ENCODE peak calls at places on chromosome 1, in five cellular contexts. O, C, I, L and E are unnamed samples. For H3K4me1 and H3K36me3, the result is how much of the 10 kb centered on the place peaks cover.

GRCh38 chr1:51843948-51844347 is 34.6 kb downstream of the NRDC start:
- DNase-seq in O (no peak), C (no peak), I (no peak), L (no peak), E (no peak)

GRCh38 chr1:178607718-178608408 is 95.0 kb downstream of the TEX35 start:
- DNase-seq in O (no peak), C (no peak), I (no peak), L (no peak), E (no peak)

GRCh38 chr1:31054349-31054748 is 11.2 kb downstream of the PUM1 start:
- DNase-seq in O (no peak), C (no peak), I (no peak), L (no peak), E (peak)

GRCh38 chr1:180927348-180927747 is 14.7 kb downstream of the KIAA1614 start:
- DNase-seq in O (no peak), C (no peak), I (no peak), L (no peak), E (no peak)

GRCh38 chr1:57272150-57272549 is 151.7 kb downstream of the DAB1 start:
- DNase-seq in O (no peak), C (no peak), I (no peak), L (no peak), E (no peak)

GRCh38 chr1:71093938-71094337 is 13.1 kb upstream of the ZRANB2 start:
- DNase-seq in O (no peak), C (no peak), I (no peak), L (no peak), E (no peak)

GRCh38 chr1:156608981-156609380 is 7.7 kb upstream of the GPATCH4 start:
- DNase-seq in O (peak), C (no peak), I (peak), L (no peak), E (peak)

GRCh38 chr1:5010236-5010635 is 355.8 kb downstream of the AJAP1 start:
- DNase-seq in O (no peak), C (no peak), I (no peak), L (no peak), E (no peak)

GRCh38 chr1:204150702-204151561 is 912 bp downstream of the ETNK2 start:
- DNase-seq in O (peak), C (no peak), I (no peak), L (no peak), E (no peak)

GRCh38 chr1:87933171-87933570 is 604.5 kb downstream of the LMO4 start:
- DNase-seq in O (no peak), C (no peak), I (no peak), L (no peak), E (no peak)

GRCh38 chr1:182764029-182764768 is 25.4 kb upstream of the NPL start:
- DNase-seq in O (no peak), C (no peak), I (no peak), L (no peak), E (no peak)

GRCh38 chr1:241507189-241507820 is 12.2 kb downstream of the FH start:
- DNase-seq in O (no peak), C (no peak), I (no peak), L (no peak), E (no peak)

GRCh38 chr1:161388639-161389038 is 21.0 kb upstream of the CFAP126 start:
- DNase-seq in O (no peak), C (no peak), I (no peak), L (no peak), E (no peak)

GRCh38 chr1:29513357-29513756 is 277.0 kb downstream of the PTPRU start:
- DNase-seq in O (no peak), C (peak), I (no peak), L (no peak), E (peak)

GRCh38 chr1:203327684-203328457 is 22.6 kb downstream of the BTG2 start:
- DNase-seq in O (peak), C (no peak), I (peak), L (peak), E (peak)

GRCh38 chr1:11714831-11715574 is 20.9 kb upstream of the AGTRAP start:
- DNase-seq in O (no peak), C (no peak), I (no peak), L (no peak), E (no peak)

GRCh38 chr1:11721301-11721700 is 14.6 kb upstream of the AGTRAP start:
- DNase-seq in O (no peak), C (no peak), I (no peak), L (no peak), E (no peak)

GRCh38 chr1:11719313-11720032 is 16.5 kb upstream of the AGTRAP start:
- DNase-seq in O (peak), C (peak), I (peak), L (peak), E (peak)

GRCh38 chr1:11720523-11720922 is 15.4 kb upstream of the AGTRAP start:
- DNase-seq in O (no peak), C (no peak), I (no peak), L (no peak), E (no peak)

DNA sequence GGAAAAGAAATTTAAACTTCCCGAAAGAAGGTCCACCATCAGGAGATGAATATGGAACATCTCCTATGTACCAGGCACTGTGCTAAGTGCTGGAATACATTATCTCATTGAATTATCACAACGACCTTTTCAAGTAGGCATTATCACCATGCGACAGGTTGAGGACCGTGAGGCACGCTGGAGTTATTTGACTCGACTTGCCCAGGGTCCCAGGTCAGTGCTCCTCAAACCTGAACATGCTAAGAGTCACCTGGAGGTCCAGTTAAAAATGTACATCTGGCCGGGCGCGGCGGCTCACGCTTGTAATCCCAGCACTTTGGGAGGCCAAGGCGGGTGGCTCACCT is 15.9 kb upstream of the AGTRAP start:
- DNase-seq in O (no peak), C (no peak), I (no peak), L (no peak), E (no peak)
- H3K4me3 ChIP-seq in O (peak), C (no peak), I (no peak), L (no peak), E (no peak)

DNA sequence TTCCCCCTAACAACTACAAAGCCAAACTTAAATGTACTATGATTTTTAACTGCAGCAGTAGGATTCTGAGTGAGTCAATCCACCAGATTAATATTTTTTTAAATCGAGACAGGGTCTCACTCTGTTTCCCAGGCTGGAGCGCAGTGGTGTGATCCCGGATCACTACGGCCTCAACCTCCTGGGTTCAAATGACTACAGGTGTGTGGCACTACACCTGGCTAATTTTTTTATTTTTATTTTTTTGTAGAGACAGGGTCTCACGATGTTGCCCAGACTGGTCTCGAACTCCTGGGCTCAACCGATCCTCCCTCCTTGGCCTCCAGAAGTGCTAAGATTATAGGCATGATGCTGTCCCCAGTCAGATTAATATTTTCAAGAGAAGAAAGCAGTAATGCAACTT is 88.1 kb downstream of the SLC45A1 start:
- DNase-seq in O (no peak), C (no peak), I (no peak), L (no peak), E (no peak)
- H3K4me1 ChIP-seq in O (under half), C (half or more), I (under half), L (under half), E (under half)

GRCh38 chr1:109626682-109627408 is 7.2 kb downstream of the AMPD2 start:
- DNase-seq in O (no peak), C (no peak), I (no peak), L (no peak), E (no peak)

GRCh38 chr1:109625601-109626560 is 6.2 kb downstream of the AMPD2 start:
- DNase-seq in O (no peak), C (no peak), I (no peak), L (no peak), E (no peak)

GRCh38 chr1:109629372-109630030 is 9.9 kb downstream of the AMPD2 start:
- DNase-seq in O (no peak), C (no peak), I (no peak), L (no peak), E (no peak)

GRCh38 chr1:109628540-109629321 is 9.1 kb downstream of the AMPD2 start:
- DNase-seq in O (no peak), C (no peak), I (no peak), L (no peak), E (no peak)

GRCh38 chr1:109627692-109628399 is 8.2 kb downstream of the AMPD2 start:
- DNase-seq in O (no peak), C (no peak), I (no peak), L (no peak), E (no peak)
- H3K36me3 ChIP-seq in O (half or more), C (under half), I (under half), L (under half), E (under half)

DNA sequence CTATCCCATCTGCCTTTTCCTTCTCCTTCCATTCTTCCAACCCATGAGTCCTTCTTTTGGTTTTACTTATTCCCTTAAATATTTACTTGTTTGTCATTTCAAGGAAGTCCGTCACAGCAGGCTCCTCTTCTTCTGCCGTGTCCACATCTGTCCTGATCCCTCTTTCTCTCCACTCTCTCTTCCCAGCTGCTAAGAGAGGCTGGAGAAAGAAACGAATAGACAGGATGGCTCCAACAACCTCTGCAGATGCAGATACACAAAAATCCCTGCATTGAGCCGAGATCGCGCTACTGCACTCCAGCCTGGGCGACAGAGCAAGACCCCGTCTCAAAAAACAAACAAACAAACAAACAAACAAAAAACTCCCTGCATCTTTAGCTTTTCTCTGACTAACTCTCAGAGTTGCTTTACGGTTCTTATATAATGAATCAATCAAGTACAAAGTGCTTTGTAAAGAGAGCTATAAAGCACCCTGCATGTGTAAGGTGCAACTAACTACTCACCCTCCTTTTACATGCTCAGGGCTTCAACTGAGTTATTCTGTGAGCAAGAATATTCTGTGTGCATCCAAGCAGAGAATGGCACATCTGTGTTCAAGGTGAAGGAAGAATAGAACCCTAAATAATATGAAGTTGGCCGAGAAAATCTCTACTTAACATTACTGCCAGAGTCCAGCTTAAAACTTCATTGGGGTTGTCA is 3.8 kb upstream of the SAMD13 start:
- DNase-seq in O (no peak), C (no peak), I (no peak), L (no peak), E (peak)
- H3K4me3 ChIP-seq in O (peak), C (no peak), I (peak), L (no peak), E (peak)

GRCh38 chr1:160103658-160104519 is 5.5 kb upstream of the IGSF8 start:
- DNase-seq in O (no peak), C (no peak), I (no peak), L (no peak), E (no peak)
- H3K4me1 ChIP-seq in O (under half), C (under half), I (under half), L (under half), E (under half)

DNA sequence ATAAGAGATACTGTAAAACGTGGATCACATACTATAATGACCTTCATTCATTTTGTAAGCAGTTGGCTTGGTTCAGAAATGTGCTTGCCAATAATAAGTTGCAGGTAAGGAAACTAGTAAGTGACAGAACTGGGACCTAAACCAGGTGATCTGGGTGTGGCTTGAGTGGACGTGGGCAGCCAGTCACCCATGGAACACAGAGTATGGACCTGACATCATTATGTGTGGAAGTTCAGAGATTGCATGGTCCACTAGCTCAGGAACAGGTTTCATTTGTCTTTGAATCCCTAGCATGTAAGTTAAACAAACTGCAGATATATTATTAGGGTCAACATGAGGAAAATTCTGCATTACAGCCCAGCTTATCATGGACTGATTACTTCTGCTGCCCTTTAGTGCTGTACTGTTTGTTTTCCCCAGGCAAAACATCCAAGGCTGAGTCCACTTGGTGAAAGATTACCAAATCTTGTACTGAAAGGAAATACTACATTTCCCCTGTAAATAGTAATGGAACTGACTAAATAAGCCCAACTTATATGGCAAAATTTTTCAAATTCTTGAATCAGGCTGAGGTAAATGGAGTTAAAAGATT is 327.3 kb upstream of the SGIP1 start:
- DNase-seq in O (no peak), C (no peak), I (no peak), L (no peak), E (no peak)
- H3K36me3 ChIP-seq in O (under half), C (under half), I (under half), L (under half), E (under half)

DNA sequence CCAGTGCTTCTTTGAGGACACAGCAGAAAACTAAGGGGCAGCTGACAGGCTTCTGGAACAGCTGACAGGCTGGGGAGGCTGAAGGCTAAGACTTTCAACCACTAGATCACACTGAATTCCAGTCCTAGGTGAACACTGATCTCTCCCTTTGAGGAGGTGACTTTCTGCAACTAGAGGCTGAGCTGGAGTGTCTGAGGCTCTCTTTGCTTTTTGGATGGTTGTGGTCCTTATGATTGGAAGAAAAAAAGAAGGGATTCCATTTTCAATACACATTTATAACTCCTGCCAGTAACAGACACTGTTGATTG is 1.4 kb downstream of the IL6R start:
- DNase-seq in O (peak), C (no peak), I (no peak), L (no peak), E (no peak)
- H3K4me3 ChIP-seq in O (peak), C (no peak), I (peak), L (no peak), E (peak)

GRCh38 chr1:21339402-21340229 is 49.4 kb upstream of the ECE1 start:
- DNase-seq in O (no peak), C (peak), I (no peak), L (no peak), E (no peak)
- H3K4me1 ChIP-seq in O (under half), C (half or more), I (half or more), L (under half), E (under half)

GRCh38 chr1:147270721-147271120 is 28.2 kb downstream of the CHD1L start:
- DNase-seq in O (no peak), C (no peak), I (no peak), L (no peak), E (no peak)
- H3K36me3 ChIP-seq in O (half or more), C (under half), I (under half), L (under half), E (under half)